ENCODE peak calls at places on chromosomes 5 and 9, in five cellular contexts. F, G, U, B and C are unnamed samples.

GRCh38 chr9:129964901-129965734 is 77.9 kb downstream of the FNBP1 start:
- DNase-seq in U (no peak), B (no peak), G (peak; percentile 78), F (no peak), C (no peak)

GRCh38 chr5:132751971-132752580 is 4.8 kb downstream of the CCNI2 start:
- DNase-seq in U (no peak), F (no peak), B (no peak), G (no peak), C (no peak)

GRCh38 chr9:2015581-2016410 is 649 bp downstream of the SMARCA2 start:
- DNase-seq in G (no peak), U (peak; percentile 68), F (peak; percentile 64), B (peak; percentile 38), C (no peak)

GRCh38 chr5:118447350-118447749 is 541.0 kb downstream of the DTWD2 start:
- DNase-seq in B (no peak), G (no peak), F (no peak), U (no peak), C (no peak)

GRCh38 chr9:91273853-91274552 is 87.7 kb downstream of the AUH start:
- DNase-seq in U (no peak), F (no peak), G (no peak), B (no peak), C (no peak)

GRCh38 chr5:3004361-3005080 is 253.0 kb upstream of the IRX2 start:
- DNase-seq in U (no peak), G (no peak), B (no peak), F (no peak), C (no peak)

GRCh38 chr9:20618361-20618799 is 3.9 kb downstream of the MLLT3 start:
- DNase-seq in G (no peak), U (no peak), F (no peak), B (peak; percentile 88), C (peak; percentile 66)

GRCh38 chr5:172868436-172868923 is 34.4 kb downstream of the ERGIC1 start:
- DNase-seq in B (no peak), F (no peak), G (no peak), U (no peak), C (no peak)

GRCh38 chr9:123724211-123724831 is 205.6 kb downstream of the DENND1A start:
- DNase-seq in B (peak; percentile 43), U (no peak), G (no peak), F (no peak), C (no peak)